ENCODE peak calls at places on chromosome 1, in seven cellular contexts. Y is GM23248, B is Panc1, F is left cardiac atrium, K is B cell, R is HEK293T, E is mesenteric fat pad. X is an unnamed sample.

GRCh38 chr1:56676571-56677035 is 31.5 kb downstream of the PRKAA2 start:
- DNase-seq in E (no peak), B (peak; percentile 91), Y (peak; percentile 76), F (no peak), K (no peak), R (peak; percentile 50), X (no peak)

GRCh38 chr1:88877382-88877825 is 14.0 kb downstream of the GTF2B start:
- DNase-seq in Y (peak; percentile 71), K (peak; percentile 32), E (no peak), B (no peak), F (no peak), R (peak; percentile 26), X (no peak)

GRCh38 chr1:63592536-63593302 is 492 bp upstream of the PGM1 start:
- DNase-seq in E (no peak), R (no peak), F (no peak), B (peak; percentile 18), Y (peak; percentile 38), K (no peak), X (no peak)

GRCh38 chr1:44655609-44656008 is 18.7 kb downstream of the TMEM53 start:
- DNase-seq in K (no peak), Y (peak; percentile 43), R (peak; percentile 62), E (no peak), B (no peak), F (no peak), X (no peak)

GRCh38 chr1:240956424-240956823 is 344.5 kb upstream of the GREM2 start:
- DNase-seq in F (no peak), R (no peak), E (no peak), B (no peak), Y (no peak), K (no peak), X (no peak)

GRCh38 chr1:33085332-33085731 is 4.4 kb downstream of the AZIN2 start:
- DNase-seq in B (no peak), R (no peak), F (no peak), E (no peak), K (no peak), Y (no peak), X (no peak)

GRCh38 chr1:27153549-27153886 is 1.4 kb downstream of the SLC9A1 start:
- DNase-seq in E (no peak), B (no peak), K (no peak), R (no peak), F (no peak), Y (peak; percentile 54), X (no peak)

GRCh38 chr1:159900086-159900680 is at the start of gene CFAP45:
- DNase-seq in K (peak; percentile 58), R (peak; percentile 89), B (no peak), F (peak; percentile 91), E (peak; percentile 93), Y (peak; percentile 92), X (peak; percentile 80)

GRCh38 chr1:35269190-35269988 is 880 bp downstream of the ZMYM4 start:
- DNase-seq in R (peak; percentile 12), B (no peak), K (no peak), Y (peak; percentile 50), F (no peak), E (no peak), X (no peak)

GRCh38 chr1:196078691-196079090 is 529.5 kb downstream of the KCNT2 start:
- DNase-seq in K (no peak), B (no peak), F (no peak), Y (peak; percentile 21), E (no peak), R (no peak), X (no peak)

GRCh38 chr1:156308078-156308477 is 9.0 kb upstream of the VHLL start:
- DNase-seq in Y (peak; percentile 60), F (no peak), K (no peak), E (no peak), B (no peak), R (no peak), X (no peak)

GRCh38 chr1:113978863-113979702 is at the start of gene OLFML3:
- DNase-seq in F (peak; percentile 90), E (no peak), Y (peak; percentile 98), K (peak; percentile 51), R (peak; percentile 74), B (peak; percentile 30), X (peak; percentile 96)

GRCh38 chr1:171817511-171818265 is 23.6 kb upstream of the DNM3 start:
- DNase-seq in R (no peak), K (no peak), B (no peak), Y (peak; percentile 96), E (no peak), F (no peak), X (no peak)

GRCh38 chr1:228099331-228099732 is 3.8 kb downstream of the C1orf35 start:
- DNase-seq in Y (no peak), F (no peak), K (no peak), B (no peak), R (peak; percentile 6), E (peak; percentile 81), X (peak; percentile 65)

GRCh38 chr1:2251786-2252185 is 23.7 kb downstream of the SKI start:
- DNase-seq in R (no peak), F (peak; percentile 78), K (no peak), E (no peak), B (no peak), Y (no peak), X (no peak)

GRCh38 chr1:89987170-89987819 is 7.6 kb upstream of the ZNF326 start:
- DNase-seq in F (no peak), K (peak; percentile 71), Y (peak; percentile 81), B (peak; percentile 78), E (no peak), R (peak; percentile 71), X (no peak)

GRCh38 chr1:93692983-93693591 is 11.4 kb upstream of the BCAR3 start:
- DNase-seq in E (no peak), B (peak; percentile 87), Y (peak; percentile 96), K (peak; percentile 61), F (no peak), R (no peak), X (no peak)

GRCh38 chr1:196181594-196181878 is 426.7 kb downstream of the KCNT2 start:
- DNase-seq in B (no peak), R (no peak), E (no peak), Y (no peak), F (no peak), K (no peak), X (no peak)

GRCh38 chr1:160128636-160129035 is 13.1 kb downstream of the ATP1A2 start:
- DNase-seq in Y (no peak), F (no peak), B (no peak), E (no peak), R (no peak), K (no peak), X (peak; percentile 34)

GRCh38 chr1:223844521-223844961 is 1.2 kb downstream of the TP53BP2 start:
- DNase-seq in E (no peak), Y (peak; percentile 72), F (no peak), B (no peak), R (no peak), K (no peak), X (no peak)

GRCh38 chr1:97209381-97209780 is 487.8 kb downstream of the PTBP2 start:
- DNase-seq in Y (peak; percentile 54), F (no peak), E (no peak), B (no peak), R (no peak), K (no peak), X (no peak)

GRCh38 chr1:226702318-226702956 is 36.6 kb downstream of the ITPKB start:
- DNase-seq in K (no peak), E (no peak), Y (peak; percentile 73), R (no peak), B (no peak), F (no peak), X (peak; percentile 85)

GRCh38 chr1:36352910-36353878 is 29.7 kb upstream of the EVA1B start:
- DNase-seq in E (no peak), F (no peak), B (no peak), Y (peak; percentile 90), K (no peak), R (no peak), X (no peak)

GRCh38 chr1:1371354-1371740 is 3.7 kb downstream of the AURKAIP1 start:
- DNase-seq in B (no peak), K (peak; percentile 41), Y (peak; percentile 18), R (no peak), F (no peak), E (no peak), X (no peak)

GRCh38 chr1:181647314-181648035 is 164.2 kb downstream of the CACNA1E start:
- DNase-seq in R (no peak), F (no peak), Y (peak; percentile 21), E (no peak), K (no peak), B (no peak), X (no peak)

GRCh38 chr1:90706437-90707362 is 10.4 kb downstream of the BARHL2 start:
- DNase-seq in R (peak; percentile 72), Y (peak; percentile 41), B (no peak), K (peak; percentile 55), F (no peak), E (no peak), X (no peak)

GRCh38 chr1:73327180-73327793 is 870.7 kb downstream of the LRRIQ3 start:
- DNase-seq in E (no peak), Y (no peak), R (no peak), F (no peak), K (no peak), B (no peak), X (no peak)

GRCh38 chr1:16175610-16176553 is 20.0 kb upstream of the EPHA2 start:
- DNase-seq in F (peak; percentile 91), Y (peak; percentile 98), K (no peak), B (no peak), R (peak; percentile 39), E (no peak), X (peak; percentile 97)

GRCh38 chr1:18581420-18581880 is 49.2 kb upstream of the PAX7 start:
- DNase-seq in F (no peak), R (peak; percentile 78), Y (peak; percentile 40), K (peak; percentile 41), B (no peak), E (no peak), X (no peak)

GRCh38 chr1:27377760-27378495 is 3.3 kb upstream of the FCN3 start:
- DNase-seq in Y (no peak), F (no peak), B (no peak), K (no peak), E (no peak), R (no peak), X (no peak)

GRCh38 chr1:8562881-8563865 is 245.3 kb downstream of the SLC45A1 start:
- DNase-seq in F (no peak), B (no peak), E (no peak), K (no peak), Y (peak; percentile 73), R (no peak), X (no peak)

GRCh38 chr1:39453603-39454002 is 37.8 kb upstream of the BMP8A start:
- DNase-seq in B (no peak), E (no peak), K (no peak), Y (peak; percentile 72), R (no peak), F (peak; percentile 80), X (peak; percentile 89)

GRCh38 chr1:221714227-221715116 is 27.4 kb downstream of the DUSP10 start:
- DNase-seq in Y (no peak), B (no peak), R (no peak), F (no peak), K (no peak), E (no peak), X (no peak)

GRCh38 chr1:43835141-43836021 is 98.2 kb upstream of the ARTN start:
- DNase-seq in Y (peak; percentile 95), R (no peak), B (no peak), F (peak; percentile 44), E (no peak), K (no peak), X (no peak)

GRCh38 chr1:119893827-119894700 is 2.3 kb downstream of the ADAM30 start:
- DNase-seq in R (no peak), K (no peak), Y (no peak), F (no peak), B (no peak), E (no peak), X (no peak)

GRCh38 chr1:113976609-113977278 is 2.5 kb upstream of the OLFML3 start:
- DNase-seq in E (no peak), F (no peak), R (peak; percentile 46), Y (peak; percentile 74), B (no peak), K (no peak), X (no peak)